ENCODE peak calls at places on chromosomes 12 and 14, in six cellular contexts. V is coronary artery, Y is PC-3, S is stomach, X is nephron progenitor cell, D is endothelial cell. H is an unnamed sample.

GRCh38 chr14:91225025-91225424 is 19.5 kb downstream of the GPR68 start:
- DNase-seq in V (no peak), Y (peak), S (no peak), X (no peak), D (no peak), H (no peak)

GRCh38 chr12:47286676-47287075 is 206.9 kb upstream of the AMIGO2 start:
- DNase-seq in V (no peak), Y (no peak), S (no peak), X (no peak), D (no peak), H (no peak)

GRCh38 chr12:49964849-49965624 is 3.4 kb downstream of the AQP5 start:
- DNase-seq in V (no peak), Y (no peak), S (no peak), X (no peak), D (no peak), H (no peak)

GRCh38 chr14:67241416-67242362 is at the start of gene PALS1:
- DNase-seq in V (no peak), Y (peak), S (no peak), X (no peak), D (peak), H (peak)

GRCh38 chr14:104681689-104682074 is 7.7 kb upstream of the INF2 start:
- DNase-seq in V (peak), Y (peak), S (peak), X (peak), D (peak), H (peak)

GRCh38 chr12:105933671-105934665 is 204.8 kb downstream of the NUAK1 start:
- DNase-seq in V (no peak), Y (peak), S (no peak), X (no peak), D (no peak), H (no peak)

GRCh38 chr12:79454338-79454777 is 236.4 kb downstream of the PAWR start:
- DNase-seq in V (no peak), Y (peak), S (no peak), X (peak), D (no peak), H (no peak)

GRCh38 chr14:65153101-65153500 is 50.8 kb upstream of the MAX start:
- DNase-seq in V (no peak), Y (no peak), S (no peak), X (no peak), D (no peak), H (no peak)

GRCh38 chr12:28253175-28253641 is 63.0 kb downstream of the CCDC91 start:
- DNase-seq in V (no peak), Y (peak), S (no peak), X (no peak), D (no peak), H (no peak)

GRCh38 chr12:116247377-116247776 is 30.1 kb downstream of the MED13L start:
- DNase-seq in V (no peak), Y (no peak), S (no peak), X (no peak), D (no peak), H (no peak)

GRCh38 chr12:11727133-11727664 is 77.7 kb downstream of the ETV6 start:
- DNase-seq in V (no peak), Y (no peak), S (no peak), X (no peak), D (no peak), H (no peak)

GRCh38 chr12:45170456-45171042 is 45.3 kb upstream of the ANO6 start:
- DNase-seq in V (no peak), Y (peak), S (peak), X (peak), D (peak), H (peak)

GRCh38 chr14:51668870-51669269 is 17.2 kb downstream of the FRMD6 start:
- DNase-seq in V (no peak), Y (no peak), S (no peak), X (no peak), D (no peak), H (no peak)

GRCh38 chr14:93510030-93510429 is 79.3 kb downstream of the UNC79 start:
- DNase-seq in V (no peak), Y (no peak), S (no peak), X (no peak), D (no peak), H (no peak)

GRCh38 chr12:31749024-31749704 is 20.3 kb upstream of the AMN1 start:
- DNase-seq in V (no peak), Y (peak), S (peak), X (no peak), D (no peak), H (no peak)

GRCh38 chr12:124651508-124652273 is 84.3 kb upstream of the NCOR2 start:
- DNase-seq in V (no peak), Y (no peak), S (no peak), X (no peak), D (no peak), H (no peak)

GRCh38 chr14:101888182-101888581 is 76.2 kb upstream of the DYNC1H1 start:
- DNase-seq in V (no peak), Y (no peak), S (no peak), X (no peak), D (no peak), H (no peak)

GRCh38 chr14:54922598-54922997 is 20.0 kb upstream of the GCH1 start:
- DNase-seq in V (no peak), Y (no peak), S (no peak), X (no peak), D (no peak), H (no peak)

GRCh38 chr12:128382946-128383739 is 116.2 kb downstream of the TMEM132C start:
- DNase-seq in V (no peak), Y (no peak), S (no peak), X (no peak), D (no peak), H (no peak)

GRCh38 chr12:116882742-116883141 is 1.5 kb upstream of the HRK start:
- DNase-seq in V (no peak), Y (peak), S (no peak), X (no peak), D (no peak), H (no peak)

GRCh38 chr14:73460691-73461127 is 2.4 kb upstream of the NUMB start:
- DNase-seq in V (no peak), Y (peak), S (no peak), X (no peak), D (no peak), H (no peak)

GRCh38 chr14:94756310-94756709 is 13.6 kb downstream of the GSC start:
- DNase-seq in V (no peak), Y (no peak), S (no peak), X (no peak), D (no peak), H (no peak)

GRCh38 chr12:53530920-53531319 is 23.6 kb upstream of the NPFF start:
- DNase-seq in V (no peak), Y (peak), S (no peak), X (no peak), D (no peak), H (no peak)

GRCh38 chr12:93137656-93138612 is 208.8 kb upstream of the EEA1 start:
- DNase-seq in V (no peak), Y (peak), S (no peak), X (no peak), D (no peak), H (no peak)

GRCh38 chr14:64645220-64645891 is 58.9 kb upstream of the PLEKHG3 start:
- DNase-seq in V (no peak), Y (no peak), S (no peak), X (peak), D (peak), H (no peak)

GRCh38 chr12:108338915-108339657 is at the start of gene CMKLR1:
- DNase-seq in V (peak), Y (no peak), S (no peak), X (peak), D (no peak), H (no peak)

GRCh38 chr12:109695420-109695819 is 18.2 kb upstream of the FAM222A start:
- DNase-seq in V (no peak), Y (no peak), S (no peak), X (peak), D (no peak), H (no peak)

GRCh38 chr12:113709456-113709855 is 237.8 kb upstream of the LHX5 start:
- DNase-seq in V (no peak), Y (no peak), S (no peak), X (no peak), D (no peak), H (no peak)

GRCh38 chr14:47277703-47278102 is 397.7 kb downstream of the MDGA2 start:
- DNase-seq in V (no peak), Y (no peak), S (no peak), X (no peak), D (no peak), H (no peak)

GRCh38 chr12:114272071-114272470 is 133.9 kb downstream of the TBX5 start:
- DNase-seq in V (no peak), Y (no peak), S (no peak), X (no peak), D (no peak), H (no peak)

GRCh38 chr12:17588968-17589367 is 501.0 kb downstream of the RERGL start:
- DNase-seq in V (no peak), Y (peak), S (no peak), X (peak), D (peak), H (peak)
- TF ChIP-seq CTCF in V (no peak), Y (peak), S (no peak), X (peak), D (no peak), H (peak)

GRCh38 chr12:85644508-85644907 is 191.7 kb downstream of the RASSF9 start:
- DNase-seq in V (no peak), Y (no peak), S (no peak), X (no peak), D (no peak), H (no peak)

GRCh38 chr12:85641796-85642195 is 194.4 kb downstream of the RASSF9 start:
- DNase-seq in V (no peak), Y (peak), S (no peak), X (no peak), D (no peak), H (no peak)

GRCh38 chr12:85639834-85640233 is 196.4 kb downstream of the RASSF9 start:
- DNase-seq in V (no peak), Y (peak), S (no peak), X (no peak), D (no peak), H (no peak)

GRCh38 chr12:85642288-85642687 is 193.9 kb downstream of the RASSF9 start:
- DNase-seq in V (no peak), Y (no peak), S (no peak), X (no peak), D (no peak), H (no peak)

GRCh38 chr12:85642810-85643209 is 193.4 kb downstream of the RASSF9 start:
- DNase-seq in V (no peak), Y (peak), S (no peak), X (no peak), D (no peak), H (no peak)
- TF ChIP-seq CTCF in V (no peak), Y (peak), S (no peak), X (peak), D (no peak), H (peak)

GRCh38 chr12:125561-125960 is 59.0 kb downstream of the IQSEC3 start:
- DNase-seq in V (no peak), Y (no peak), S (no peak), X (no peak), D (no peak), H (no peak)
- TF ChIP-seq CTCF in V (no peak), Y (no peak), S (no peak), X (no peak), D (no peak), H (no peak)

GRCh38 chr14:35212471-35213142 is 79.6 kb upstream of the PSMA6 start:
- DNase-seq in V (no peak), Y (no peak), S (no peak), X (no peak), D (no peak), H (no peak)

GRCh38 chr14:35218963-35219362 is 73.2 kb upstream of the PSMA6 start:
- DNase-seq in V (no peak), Y (no peak), S (no peak), X (peak), D (no peak), H (no peak)

GRCh38 chr14:35213869-35214387 is 78.3 kb upstream of the PSMA6 start:
- DNase-seq in V (no peak), Y (peak), S (no peak), X (no peak), D (no peak), H (no peak)

GRCh38 chr14:35213143-35213788 is 78.9 kb upstream of the PSMA6 start:
- DNase-seq in V (no peak), Y (no peak), S (no peak), X (no peak), D (no peak), H (no peak)

DNA sequence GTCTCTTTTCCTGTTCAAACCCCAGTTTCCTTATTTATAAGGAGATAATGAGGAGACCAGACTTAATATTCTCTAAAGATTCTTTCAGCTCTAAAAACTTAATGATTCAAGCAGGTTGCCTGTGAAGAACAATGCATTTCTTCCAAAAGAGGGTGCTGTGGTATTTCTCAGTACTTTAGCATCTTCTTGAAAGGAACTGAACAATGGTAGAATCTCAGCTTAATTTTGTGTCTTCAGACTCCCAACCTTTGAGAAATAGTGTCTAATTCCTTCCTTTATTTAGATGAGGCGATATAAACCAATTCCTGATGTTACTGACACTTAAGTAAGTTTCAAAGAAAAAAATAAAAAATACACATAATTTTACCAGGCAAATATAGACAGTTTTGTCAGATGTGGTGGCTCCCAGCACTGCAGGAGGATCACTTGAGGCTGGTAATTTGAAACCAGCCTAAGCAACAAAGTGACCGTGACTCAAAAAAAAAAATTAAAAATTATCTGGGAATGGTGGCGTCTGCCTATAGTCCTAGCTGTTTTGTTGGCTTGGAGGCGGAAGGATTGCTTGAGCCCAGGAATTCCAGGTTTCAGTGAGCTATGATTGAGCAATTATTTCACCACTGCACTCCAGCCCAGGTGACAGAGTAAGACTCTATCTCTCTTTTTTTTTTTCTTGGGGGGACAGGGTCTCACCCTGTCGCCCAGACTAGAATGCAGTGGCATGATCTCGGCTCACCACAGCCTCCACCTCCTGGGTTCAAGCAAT is 76.9 kb upstream of the PSMA6 start:
- DNase-seq in V (no peak), Y (peak), S (no peak), X (no peak), D (no peak), H (no peak)
- TF ChIP-seq CTCF in V (no peak), Y (peak), S (no peak), X (peak), D (no peak), H (peak)

DNA sequence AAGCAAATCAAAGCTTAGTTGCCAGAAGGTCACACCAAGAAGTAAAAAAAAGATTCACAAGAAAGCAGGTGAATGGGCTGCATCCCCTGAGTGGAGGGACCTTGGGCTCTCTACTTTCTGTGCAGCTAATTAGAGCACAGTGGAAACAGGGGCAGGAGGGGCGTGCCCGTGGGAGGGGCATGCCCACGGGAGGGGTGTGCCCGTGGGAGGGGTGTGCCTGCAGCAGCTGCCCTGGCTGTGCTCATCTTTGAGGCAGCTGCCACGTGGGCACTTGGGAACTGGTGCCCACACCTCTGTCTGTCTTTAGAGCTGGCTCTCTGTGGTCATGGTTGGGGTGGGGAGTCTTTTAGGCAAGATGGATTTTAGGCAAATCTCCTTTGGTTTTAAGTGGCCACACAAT is 60.0 kb downstream of the EML1 start:
- DNase-seq in V (no peak), Y (no peak), S (no peak), X (no peak), D (no peak), H (no peak)
- TF ChIP-seq CTCF in V (no peak), Y (no peak), S (no peak), X (no peak), D (no peak), H (no peak)

GRCh38 chr14:68995731-68996130 is 16.6 kb upstream of the ACTN1 start:
- DNase-seq in V (no peak), Y (no peak), S (no peak), X (no peak), D (no peak), H (no peak)
- TF ChIP-seq CTCF in V (no peak), Y (no peak), S (no peak), X (no peak), D (no peak), H (no peak)

DNA sequence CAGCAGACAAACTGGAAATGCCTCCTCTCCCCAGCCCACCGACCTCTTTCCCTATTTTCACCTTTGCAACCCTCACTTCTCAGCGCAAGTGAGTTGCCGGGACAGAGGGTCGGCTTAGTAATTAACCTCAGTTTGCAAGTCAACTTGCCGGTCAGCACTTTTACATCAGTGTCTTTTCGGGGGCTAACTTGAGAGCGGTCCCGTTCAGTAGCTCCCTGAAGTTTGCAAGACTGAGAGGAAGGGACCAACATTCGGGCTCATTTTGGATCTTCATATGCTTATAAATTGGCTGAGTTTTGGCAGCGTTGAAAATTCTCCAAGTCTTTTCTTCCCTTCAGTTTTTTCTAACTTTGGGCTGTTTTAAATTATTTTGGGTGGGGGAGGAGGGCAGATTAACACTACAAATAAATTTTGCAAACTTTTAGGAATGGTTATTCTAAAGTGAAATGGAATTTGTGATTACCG is 846 bp downstream of the BRMS1L start:
- DNase-seq in V (no peak), Y (no peak), S (no peak), X (no peak), D (no peak), H (no peak)
- TF ChIP-seq CTCF in V (no peak), Y (no peak), S (no peak), X (no peak), D (no peak), H (peak)

GRCh38 chr12:66751432-66752113 is 72.7 kb upstream of the GRIP1 start:
- DNase-seq in V (no peak), Y (peak), S (no peak), X (no peak), D (no peak), H (no peak)
- TF ChIP-seq CTCF in V (no peak), Y (no peak), S (no peak), X (no peak), D (no peak), H (no peak)

GRCh38 chr12:57229041-57229633 is 374 bp upstream of the SHMT2 start:
- DNase-seq in V (no peak), Y (no peak), S (no peak), X (no peak), D (no peak), H (no peak)
- TF ChIP-seq CTCF in V (no peak), Y (no peak), S (no peak), X (no peak), D (no peak), H (no peak)

GRCh38 chr14:78090820-78091219 is 79.4 kb upstream of the NRXN3 start:
- DNase-seq in V (no peak), Y (no peak), S (no peak), X (no peak), D (no peak), H (no peak)

GRCh38 chr14:78088941-78089340 is 81.2 kb upstream of the NRXN3 start:
- DNase-seq in V (no peak), Y (peak), S (no peak), X (no peak), D (no peak), H (no peak)

GRCh38 chr14:78086342-78086741 is 83.8 kb upstream of the NRXN3 start:
- DNase-seq in V (no peak), Y (no peak), S (no peak), X (no peak), D (no peak), H (no peak)

GRCh38 chr14:78091361-78091760 is 78.8 kb upstream of the NRXN3 start:
- DNase-seq in V (no peak), Y (no peak), S (no peak), X (no peak), D (no peak), H (no peak)

DNA sequence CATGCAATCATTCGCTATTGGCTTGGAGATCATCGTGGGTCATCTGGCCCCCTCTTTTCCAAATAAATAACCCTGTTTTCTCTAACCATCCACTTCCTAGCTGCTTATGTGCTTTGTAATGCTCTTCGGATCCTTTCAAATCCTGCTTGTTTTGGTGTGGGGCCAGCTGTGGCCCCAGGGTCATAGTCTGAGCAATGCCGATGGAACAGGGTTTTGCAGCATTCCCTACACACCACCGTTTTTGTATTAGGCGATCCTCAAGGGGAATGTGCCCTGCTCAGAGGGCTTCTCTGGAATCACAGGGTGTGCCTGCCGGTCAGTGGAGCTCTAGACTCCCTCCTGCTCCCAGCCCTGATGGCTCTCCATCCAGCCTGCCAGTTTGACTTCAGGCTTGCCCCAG is 78.1 kb upstream of the NRXN3 start:
- DNase-seq in V (no peak), Y (no peak), S (no peak), X (no peak), D (no peak), H (no peak)
- TF ChIP-seq CTCF in V (no peak), Y (no peak), S (no peak), X (no peak), D (no peak), H (no peak)